ENCODE peak calls at places on chromosomes 1 and 21, in seven cellular contexts. S is NCI-H69, D is GM12891, A is Caki2, R is GM23248, T is SW480, V is ACHN. F is an unnamed sample.

GRCh38 chr1:53461329-53462044 is 2.3 kb downstream of the DMRTB1 start:
- DNase-seq in A (no peak), D (no peak), R (no peak), S (no peak), T (no peak), V (no peak), F (no peak)

GRCh38 chr21:34805157-34805556 is 136.4 kb downstream of the CLIC6 start:
- DNase-seq in T (no peak), A (no peak), D (no peak), V (no peak), R (no peak), S (no peak), F (no peak)

GRCh38 chr21:29832217-29832616 is 107.6 kb downstream of the GRIK1 start:
- DNase-seq in S (no peak), T (no peak), R (no peak), D (no peak), V (no peak), A (no peak), F (no peak)

GRCh38 chr1:159987186-159987585 is 33.1 kb upstream of the SLAMF9 start:
- DNase-seq in R (no peak), D (no peak), A (no peak), V (no peak), S (no peak), T (no peak), F (no peak)

GRCh38 chr21:17829472-17829871 is 10.3 kb upstream of the C21orf91 start:
- DNase-seq in V (no peak), S (no peak), D (no peak), A (no peak), T (no peak), R (peak; percentile 69), F (peak; percentile 87)

GRCh38 chr1:170556910-170557309 is 24.9 kb downstream of the GORAB start:
- DNase-seq in D (no peak), R (peak; percentile 78), T (no peak), A (no peak), V (no peak), S (no peak), F (peak; percentile 86)

GRCh38 chr21:16572032-16572431 is 842.2 kb downstream of the USP25 start:
- DNase-seq in D (no peak), S (no peak), V (no peak), T (no peak), A (no peak), R (peak; percentile 59), F (peak; percentile 42)

GRCh38 chr21:26138615-26139257 is 31.8 kb downstream of the APP start:
- DNase-seq in R (no peak), D (no peak), T (no peak), V (no peak), A (no peak), S (no peak), F (no peak)

GRCh38 chr1:147217142-147217541 is 8.0 kb downstream of the FMO5 start:
- DNase-seq in A (no peak), D (no peak), R (no peak), S (no peak), T (no peak), V (no peak), F (no peak)

GRCh38 chr1:56525463-56526155 is 53.8 kb downstream of the PLPP3 start:
- DNase-seq in S (no peak), A (no peak), V (no peak), R (peak; percentile 63), T (peak; percentile 60), D (no peak), F (peak; percentile 81)

GRCh38 chr1:6489799-6490180 is 1.7 kb downstream of the PLEKHG5 start:
- DNase-seq in D (peak; percentile 99), V (peak; percentile 75), A (peak; percentile 64), T (peak; percentile 70), S (peak; percentile 77), R (peak; percentile 79), F (peak; percentile 73)

GRCh38 chr1:41582851-41583657 is 98.6 kb upstream of the EDN2 start:
- DNase-seq in R (no peak), V (no peak), D (no peak), S (no peak), A (no peak), T (no peak), F (no peak)

GRCh38 chr21:42649122-42650032 is 4.0 kb upstream of the PDE9A start:
- DNase-seq in A (no peak), S (no peak), R (no peak), T (no peak), D (no peak), V (no peak), F (no peak)

GRCh38 chr1:151868404-151868980 is 15.0 kb upstream of the THEM5 start:
- DNase-seq in T (no peak), D (no peak), A (no peak), S (no peak), R (no peak), V (no peak), F (no peak)

GRCh38 chr21:33839167-33839716 is 76.4 kb downstream of the ATP5PO start:
- DNase-seq in V (no peak), A (no peak), S (peak; percentile 13), T (peak; percentile 9), R (no peak), D (no peak), F (no peak)

GRCh38 chr1:160633330-160633903 is 13.4 kb downstream of the SLAMF1 start:
- DNase-seq in T (no peak), S (no peak), V (no peak), D (no peak), A (no peak), R (no peak), F (no peak)

GRCh38 chr21:36887983-36888382 is 78.5 kb downstream of the HLCS start:
- DNase-seq in A (no peak), D (no peak), R (no peak), V (no peak), T (no peak), S (peak; percentile 95), F (no peak)

GRCh38 chr1:236033336-236033735 is 31.6 kb downstream of the NID1 start:
- DNase-seq in V (no peak), T (no peak), R (no peak), A (no peak), S (no peak), D (no peak), F (no peak)